ENCODE peak calls at places on chromosomes 6 and 20, in ten cellular contexts. One of them, this sample, is unnamed.
A peak's percentile ranks its signal among the peaks of the same experiment; 100 is the strongest.

GRCh38 chr6:69719602-69720193 is 77.1 kb downstream of the LMBRD1 start:
- DNase-seq in CD4-positive, alpha-beta memory T cell: no peak
- DNase-seq in anterior cingulate cortex: no peak
- DNase-seq in activated CD4-positive, alpha-beta T cell treated with anti-CD3 and anti-CD28 coated beads for 4 hours: no peak
- DNase-seq in Ammon's horn: peak; percentile 17
- DNase-seq in effector memory CD8-positive, alpha-beta T cell: no peak
- DNase-seq in stimulated activated CD4-positive, alpha-beta T cell treated with anti-CD3 and anti-CD28 coated beads, TNF-alpha, amount 100 ng/mL, for 4 hours: no peak
- DNase-seq in spleen: no peak
- DNase-seq in neural progenitor cell: peak; percentile 19
- DNase-seq in choroid plexus epithelial cell: peak; percentile 74
- DNase-seq in this sample: no peak

GRCh38 chr6:30463651-30464618 is 25.4 kb upstream of the HLA-E start:
- DNase-seq in Ammon's horn: peak; percentile 21
- DNase-seq in spleen: peak; percentile 90
- DNase-seq in effector memory CD8-positive, alpha-beta T cell: peak; percentile 66
- DNase-seq in stimulated activated CD4-positive, alpha-beta T cell treated with anti-CD3 and anti-CD28 coated beads, TNF-alpha, amount 100 ng/mL, for 4 hours: no peak
- DNase-seq in CD4-positive, alpha-beta memory T cell: peak; percentile 64
- DNase-seq in activated CD4-positive, alpha-beta T cell treated with anti-CD3 and anti-CD28 coated beads for 4 hours: peak; percentile 50
- DNase-seq in anterior cingulate cortex: no peak
- DNase-seq in neural progenitor cell: no peak
- DNase-seq in choroid plexus epithelial cell: peak; percentile 30
- DNase-seq in this sample: no peak

GRCh38 chr6:30077218-30077617 is 1.6 kb upstream of the RNF39 start:
- DNase-seq in CD4-positive, alpha-beta memory T cell: no peak
- DNase-seq in spleen: no peak
- DNase-seq in effector memory CD8-positive, alpha-beta T cell: no peak
- DNase-seq in neural progenitor cell: no peak
- DNase-seq in stimulated activated CD4-positive, alpha-beta T cell treated with anti-CD3 and anti-CD28 coated beads, TNF-alpha, amount 100 ng/mL, for 4 hours: no peak
- DNase-seq in choroid plexus epithelial cell: no peak
- DNase-seq in activated CD4-positive, alpha-beta T cell treated with anti-CD3 and anti-CD28 coated beads for 4 hours: no peak
- DNase-seq in Ammon's horn: no peak
- DNase-seq in anterior cingulate cortex: no peak
- DNase-seq in this sample: no peak

GRCh38 chr20:3380228-3381070 is 27.0 kb downstream of the DNAAF9 start:
- DNase-seq in Ammon's horn: peak; percentile 51
- DNase-seq in neural progenitor cell: peak; percentile 45
- DNase-seq in choroid plexus epithelial cell: peak; percentile 4
- DNase-seq in activated CD4-positive, alpha-beta T cell treated with anti-CD3 and anti-CD28 coated beads for 4 hours: no peak
- DNase-seq in CD4-positive, alpha-beta memory T cell: no peak
- DNase-seq in effector memory CD8-positive, alpha-beta T cell: no peak
- DNase-seq in spleen: no peak
- DNase-seq in stimulated activated CD4-positive, alpha-beta T cell treated with anti-CD3 and anti-CD28 coated beads, TNF-alpha, amount 100 ng/mL, for 4 hours: no peak
- DNase-seq in anterior cingulate cortex: no peak
- DNase-seq in this sample: no peak

GRCh38 chr6:147693185-147693584 is 184.7 kb downstream of the SAMD5 start:
- DNase-seq in anterior cingulate cortex: no peak
- DNase-seq in spleen: no peak
- DNase-seq in neural progenitor cell: no peak
- DNase-seq in activated CD4-positive, alpha-beta T cell treated with anti-CD3 and anti-CD28 coated beads for 4 hours: no peak
- DNase-seq in CD4-positive, alpha-beta memory T cell: no peak
- DNase-seq in Ammon's horn: no peak
- DNase-seq in choroid plexus epithelial cell: no peak
- DNase-seq in stimulated activated CD4-positive, alpha-beta T cell treated with anti-CD3 and anti-CD28 coated beads, TNF-alpha, amount 100 ng/mL, for 4 hours: no peak
- DNase-seq in effector memory CD8-positive, alpha-beta T cell: no peak
- DNase-seq in this sample: no peak

GRCh38 chr20:50015993-50016770 is 33.4 kb downstream of the SNAI1 start:
- DNase-seq in Ammon's horn: no peak
- DNase-seq in spleen: no peak
- DNase-seq in neural progenitor cell: no peak
- DNase-seq in stimulated activated CD4-positive, alpha-beta T cell treated with anti-CD3 and anti-CD28 coated beads, TNF-alpha, amount 100 ng/mL, for 4 hours: no peak
- DNase-seq in anterior cingulate cortex: no peak
- DNase-seq in effector memory CD8-positive, alpha-beta T cell: no peak
- DNase-seq in activated CD4-positive, alpha-beta T cell treated with anti-CD3 and anti-CD28 coated beads for 4 hours: no peak
- DNase-seq in CD4-positive, alpha-beta memory T cell: no peak
- DNase-seq in choroid plexus epithelial cell: no peak
- DNase-seq in this sample: no peak

GRCh38 chr20:17806107-17806506 is 106.3 kb downstream of the BANF2 start:
- DNase-seq in neural progenitor cell: no peak
- DNase-seq in CD4-positive, alpha-beta memory T cell: no peak
- DNase-seq in activated CD4-positive, alpha-beta T cell treated with anti-CD3 and anti-CD28 coated beads for 4 hours: no peak
- DNase-seq in spleen: no peak
- DNase-seq in effector memory CD8-positive, alpha-beta T cell: no peak
- DNase-seq in Ammon's horn: no peak
- DNase-seq in stimulated activated CD4-positive, alpha-beta T cell treated with anti-CD3 and anti-CD28 coated beads, TNF-alpha, amount 100 ng/mL, for 4 hours: no peak
- DNase-seq in choroid plexus epithelial cell: no peak
- DNase-seq in anterior cingulate cortex: no peak
- DNase-seq in this sample: no peak

GRCh38 chr20:7716286-7716972 is 223.8 kb downstream of the HAO1 start:
- DNase-seq in stimulated activated CD4-positive, alpha-beta T cell treated with anti-CD3 and anti-CD28 coated beads, TNF-alpha, amount 100 ng/mL, for 4 hours: no peak
- DNase-seq in neural progenitor cell: no peak
- DNase-seq in choroid plexus epithelial cell: no peak
- DNase-seq in anterior cingulate cortex: no peak
- DNase-seq in CD4-positive, alpha-beta memory T cell: no peak
- DNase-seq in activated CD4-positive, alpha-beta T cell treated with anti-CD3 and anti-CD28 coated beads for 4 hours: no peak
- DNase-seq in Ammon's horn: no peak
- DNase-seq in effector memory CD8-positive, alpha-beta T cell: no peak
- DNase-seq in spleen: no peak
- DNase-seq in this sample: no peak

GRCh38 chr6:133995296-133995695 is 42.3 kb downstream of the TBPL1 start:
- DNase-seq in effector memory CD8-positive, alpha-beta T cell: no peak
- DNase-seq in neural progenitor cell: no peak
- DNase-seq in activated CD4-positive, alpha-beta T cell treated with anti-CD3 and anti-CD28 coated beads for 4 hours: no peak
- DNase-seq in spleen: no peak
- DNase-seq in CD4-positive, alpha-beta memory T cell: no peak
- DNase-seq in stimulated activated CD4-positive, alpha-beta T cell treated with anti-CD3 and anti-CD28 coated beads, TNF-alpha, amount 100 ng/mL, for 4 hours: no peak
- DNase-seq in choroid plexus epithelial cell: no peak
- DNase-seq in anterior cingulate cortex: no peak
- DNase-seq in Ammon's horn: no peak
- DNase-seq in this sample: no peak

GRCh38 chr20:63036266-63036665 is 29.5 kb upstream of the BHLHE23 start:
- DNase-seq in effector memory CD8-positive, alpha-beta T cell: no peak
- DNase-seq in choroid plexus epithelial cell: no peak
- DNase-seq in spleen: peak; percentile 51
- DNase-seq in anterior cingulate cortex: no peak
- DNase-seq in activated CD4-positive, alpha-beta T cell treated with anti-CD3 and anti-CD28 coated beads for 4 hours: no peak
- DNase-seq in neural progenitor cell: no peak
- DNase-seq in CD4-positive, alpha-beta memory T cell: no peak
- DNase-seq in Ammon's horn: no peak
- DNase-seq in stimulated activated CD4-positive, alpha-beta T cell treated with anti-CD3 and anti-CD28 coated beads, TNF-alpha, amount 100 ng/mL, for 4 hours: no peak
- DNase-seq in this sample: no peak

GRCh38 chr6:8794420-8794819 is 359.1 kb upstream of the SLC35B3 start:
- DNase-seq in anterior cingulate cortex: no peak
- DNase-seq in choroid plexus epithelial cell: no peak
- DNase-seq in spleen: no peak
- DNase-seq in neural progenitor cell: no peak
- DNase-seq in activated CD4-positive, alpha-beta T cell treated with anti-CD3 and anti-CD28 coated beads for 4 hours: no peak
- DNase-seq in CD4-positive, alpha-beta memory T cell: no peak
- DNase-seq in effector memory CD8-positive, alpha-beta T cell: no peak
- DNase-seq in stimulated activated CD4-positive, alpha-beta T cell treated with anti-CD3 and anti-CD28 coated beads, TNF-alpha, amount 100 ng/mL, for 4 hours: no peak
- DNase-seq in Ammon's horn: no peak
- DNase-seq in this sample: no peak

GRCh38 chr6:6678185-6678671 is 89.7 kb downstream of the LY86 start:
- DNase-seq in activated CD4-positive, alpha-beta T cell treated with anti-CD3 and anti-CD28 coated beads for 4 hours: no peak
- DNase-seq in effector memory CD8-positive, alpha-beta T cell: no peak
- DNase-seq in stimulated activated CD4-positive, alpha-beta T cell treated with anti-CD3 and anti-CD28 coated beads, TNF-alpha, amount 100 ng/mL, for 4 hours: no peak
- DNase-seq in choroid plexus epithelial cell: peak; percentile 58
- DNase-seq in anterior cingulate cortex: no peak
- DNase-seq in CD4-positive, alpha-beta memory T cell: no peak
- DNase-seq in spleen: no peak
- DNase-seq in neural progenitor cell: no peak
- DNase-seq in Ammon's horn: no peak
- DNase-seq in this sample: no peak

GRCh38 chr6:10659697-10660348 is 34.6 kb downstream of the C6orf52 start:
- DNase-seq in choroid plexus epithelial cell: peak; percentile 14
- DNase-seq in CD4-positive, alpha-beta memory T cell: no peak
- DNase-seq in stimulated activated CD4-positive, alpha-beta T cell treated with anti-CD3 and anti-CD28 coated beads, TNF-alpha, amount 100 ng/mL, for 4 hours: no peak
- DNase-seq in neural progenitor cell: peak; percentile 39
- DNase-seq in effector memory CD8-positive, alpha-beta T cell: no peak
- DNase-seq in anterior cingulate cortex: no peak
- DNase-seq in spleen: peak; percentile 79
- DNase-seq in activated CD4-positive, alpha-beta T cell treated with anti-CD3 and anti-CD28 coated beads for 4 hours: no peak
- DNase-seq in Ammon's horn: no peak
- DNase-seq in this sample: no peak

GRCh38 chr20:50470249-50470858 is 39.8 kb upstream of the PTPN1 start:
- DNase-seq in anterior cingulate cortex: no peak
- DNase-seq in stimulated activated CD4-positive, alpha-beta T cell treated with anti-CD3 and anti-CD28 coated beads, TNF-alpha, amount 100 ng/mL, for 4 hours: no peak
- DNase-seq in effector memory CD8-positive, alpha-beta T cell: no peak
- DNase-seq in neural progenitor cell: no peak
- DNase-seq in CD4-positive, alpha-beta memory T cell: no peak
- DNase-seq in Ammon's horn: no peak
- DNase-seq in choroid plexus epithelial cell: peak; percentile 58
- DNase-seq in spleen: no peak
- DNase-seq in activated CD4-positive, alpha-beta T cell treated with anti-CD3 and anti-CD28 coated beads for 4 hours: no peak
- DNase-seq in this sample: no peak

GRCh38 chr6:91407706-91408105 is 820.8 kb upstream of the MAP3K7 start:
- DNase-seq in effector memory CD8-positive, alpha-beta T cell: no peak
- DNase-seq in anterior cingulate cortex: no peak
- DNase-seq in Ammon's horn: no peak
- DNase-seq in stimulated activated CD4-positive, alpha-beta T cell treated with anti-CD3 and anti-CD28 coated beads, TNF-alpha, amount 100 ng/mL, for 4 hours: no peak
- DNase-seq in activated CD4-positive, alpha-beta T cell treated with anti-CD3 and anti-CD28 coated beads for 4 hours: no peak
- DNase-seq in choroid plexus epithelial cell: no peak
- DNase-seq in neural progenitor cell: no peak
- DNase-seq in spleen: no peak
- DNase-seq in CD4-positive, alpha-beta memory T cell: no peak
- DNase-seq in this sample: no peak

GRCh38 chr20:12847862-12848261 is 160.9 kb upstream of the SPTLC3 start:
- DNase-seq in choroid plexus epithelial cell: peak; percentile 41
- DNase-seq in activated CD4-positive, alpha-beta T cell treated with anti-CD3 and anti-CD28 coated beads for 4 hours: no peak
- DNase-seq in effector memory CD8-positive, alpha-beta T cell: no peak
- DNase-seq in anterior cingulate cortex: no peak
- DNase-seq in Ammon's horn: peak; percentile 9
- DNase-seq in spleen: no peak
- DNase-seq in neural progenitor cell: peak; percentile 21
- DNase-seq in stimulated activated CD4-positive, alpha-beta T cell treated with anti-CD3 and anti-CD28 coated beads, TNF-alpha, amount 100 ng/mL, for 4 hours: no peak
- DNase-seq in CD4-positive, alpha-beta memory T cell: no peak
- DNase-seq in this sample: no peak

GRCh38 chr6:15351631-15352030 is 105.8 kb downstream of the JARID2 start:
- DNase-seq in choroid plexus epithelial cell: peak; percentile 60
- DNase-seq in anterior cingulate cortex: no peak
- DNase-seq in spleen: no peak
- DNase-seq in effector memory CD8-positive, alpha-beta T cell: no peak
- DNase-seq in neural progenitor cell: no peak
- DNase-seq in Ammon's horn: peak; percentile 58
- DNase-seq in activated CD4-positive, alpha-beta T cell treated with anti-CD3 and anti-CD28 coated beads for 4 hours: no peak
- DNase-seq in CD4-positive, alpha-beta memory T cell: no peak
- DNase-seq in stimulated activated CD4-positive, alpha-beta T cell treated with anti-CD3 and anti-CD28 coated beads, TNF-alpha, amount 100 ng/mL, for 4 hours: no peak
- DNase-seq in this sample: no peak

GRCh38 chr20:60250251-60250650 is 292.0 kb downstream of the CDH26 start:
- DNase-seq in effector memory CD8-positive, alpha-beta T cell: no peak
- DNase-seq in spleen: no peak
- DNase-seq in CD4-positive, alpha-beta memory T cell: no peak
- DNase-seq in neural progenitor cell: no peak
- DNase-seq in activated CD4-positive, alpha-beta T cell treated with anti-CD3 and anti-CD28 coated beads for 4 hours: no peak
- DNase-seq in stimulated activated CD4-positive, alpha-beta T cell treated with anti-CD3 and anti-CD28 coated beads, TNF-alpha, amount 100 ng/mL, for 4 hours: no peak
- DNase-seq in Ammon's horn: no peak
- DNase-seq in choroid plexus epithelial cell: no peak
- DNase-seq in anterior cingulate cortex: no peak
- DNase-seq in this sample: no peak

GRCh38 chr20:10469599-10469998 is 34.5 kb downstream of the SLX4IP start:
- DNase-seq in CD4-positive, alpha-beta memory T cell: no peak
- DNase-seq in Ammon's horn: peak; percentile 88
- DNase-seq in spleen: no peak
- DNase-seq in anterior cingulate cortex: no peak
- DNase-seq in neural progenitor cell: peak; percentile 78
- DNase-seq in stimulated activated CD4-positive, alpha-beta T cell treated with anti-CD3 and anti-CD28 coated beads, TNF-alpha, amount 100 ng/mL, for 4 hours: no peak
- DNase-seq in activated CD4-positive, alpha-beta T cell treated with anti-CD3 and anti-CD28 coated beads for 4 hours: no peak
- DNase-seq in choroid plexus epithelial cell: peak; percentile 95
- DNase-seq in effector memory CD8-positive, alpha-beta T cell: peak; percentile 12
- DNase-seq in this sample: no peak

GRCh38 chr20:3927486-3928291 is 38.5 kb downstream of the PANK2 start:
- DNase-seq in spleen: peak; percentile 85
- DNase-seq in Ammon's horn: no peak
- DNase-seq in anterior cingulate cortex: no peak
- DNase-seq in neural progenitor cell: peak; percentile 18
- DNase-seq in CD4-positive, alpha-beta memory T cell: no peak
- DNase-seq in activated CD4-positive, alpha-beta T cell treated with anti-CD3 and anti-CD28 coated beads for 4 hours: no peak
- DNase-seq in choroid plexus epithelial cell: peak; percentile 71
- DNase-seq in stimulated activated CD4-positive, alpha-beta T cell treated with anti-CD3 and anti-CD28 coated beads, TNF-alpha, amount 100 ng/mL, for 4 hours: no peak
- DNase-seq in effector memory CD8-positive, alpha-beta T cell: no peak
- DNase-seq in this sample: no peak

GRCh38 chr6:37365791-37366190 is 12.0 kb downstream of the RNF8 start:
- DNase-seq in stimulated activated CD4-positive, alpha-beta T cell treated with anti-CD3 and anti-CD28 coated beads, TNF-alpha, amount 100 ng/mL, for 4 hours: no peak
- DNase-seq in Ammon's horn: peak; percentile 41
- DNase-seq in activated CD4-positive, alpha-beta T cell treated with anti-CD3 and anti-CD28 coated beads for 4 hours: no peak
- DNase-seq in spleen: no peak
- DNase-seq in anterior cingulate cortex: no peak
- DNase-seq in choroid plexus epithelial cell: peak; percentile 63
- DNase-seq in neural progenitor cell: no peak
- DNase-seq in CD4-positive, alpha-beta memory T cell: no peak
- DNase-seq in effector memory CD8-positive, alpha-beta T cell: no peak
- DNase-seq in this sample: no peak

GRCh38 chr6:148700047-148700712 is 46.6 kb upstream of the UST start:
- DNase-seq in stimulated activated CD4-positive, alpha-beta T cell treated with anti-CD3 and anti-CD28 coated beads, TNF-alpha, amount 100 ng/mL, for 4 hours: no peak
- DNase-seq in choroid plexus epithelial cell: no peak
- DNase-seq in activated CD4-positive, alpha-beta T cell treated with anti-CD3 and anti-CD28 coated beads for 4 hours: no peak
- DNase-seq in effector memory CD8-positive, alpha-beta T cell: no peak
- DNase-seq in spleen: no peak
- DNase-seq in CD4-positive, alpha-beta memory T cell: no peak
- DNase-seq in Ammon's horn: no peak
- DNase-seq in anterior cingulate cortex: no peak
- DNase-seq in neural progenitor cell: no peak
- DNase-seq in this sample: no peak

GRCh38 chr20:10672579-10673127 is 1.1 kb downstream of the JAG1 start:
- DNase-seq in activated CD4-positive, alpha-beta T cell treated with anti-CD3 and anti-CD28 coated beads for 4 hours: no peak
- DNase-seq in effector memory CD8-positive, alpha-beta T cell: peak; percentile 9
- DNase-seq in neural progenitor cell: peak; percentile 58
- DNase-seq in choroid plexus epithelial cell: peak; percentile 79
- DNase-seq in spleen: peak; percentile 92
- DNase-seq in stimulated activated CD4-positive, alpha-beta T cell treated with anti-CD3 and anti-CD28 coated beads, TNF-alpha, amount 100 ng/mL, for 4 hours: peak; percentile 2
- DNase-seq in Ammon's horn: peak; percentile 52
- DNase-seq in CD4-positive, alpha-beta memory T cell: no peak
- DNase-seq in anterior cingulate cortex: peak; percentile 15
- DNase-seq in this sample: peak; percentile 26

GRCh38 chr20:5975778-5976177 is 25.3 kb downstream of the MCM8 start:
- DNase-seq in Ammon's horn: no peak
- DNase-seq in spleen: no peak
- DNase-seq in anterior cingulate cortex: no peak
- DNase-seq in effector memory CD8-positive, alpha-beta T cell: no peak
- DNase-seq in activated CD4-positive, alpha-beta T cell treated with anti-CD3 and anti-CD28 coated beads for 4 hours: no peak
- DNase-seq in choroid plexus epithelial cell: no peak
- DNase-seq in CD4-positive, alpha-beta memory T cell: no peak
- DNase-seq in stimulated activated CD4-positive, alpha-beta T cell treated with anti-CD3 and anti-CD28 coated beads, TNF-alpha, amount 100 ng/mL, for 4 hours: no peak
- DNase-seq in neural progenitor cell: no peak
- DNase-seq in this sample: no peak

GRCh38 chr20:50387996-50388332 is 122.2 kb upstream of the PTPN1 start:
- DNase-seq in Ammon's horn: no peak
- DNase-seq in neural progenitor cell: no peak
- DNase-seq in choroid plexus epithelial cell: no peak
- DNase-seq in anterior cingulate cortex: no peak
- DNase-seq in spleen: no peak
- DNase-seq in CD4-positive, alpha-beta memory T cell: no peak
- DNase-seq in effector memory CD8-positive, alpha-beta T cell: no peak
- DNase-seq in stimulated activated CD4-positive, alpha-beta T cell treated with anti-CD3 and anti-CD28 coated beads, TNF-alpha, amount 100 ng/mL, for 4 hours: no peak
- DNase-seq in activated CD4-positive, alpha-beta T cell treated with anti-CD3 and anti-CD28 coated beads for 4 hours: no peak
- DNase-seq in this sample: no peak

GRCh38 chr6:109738200-109738599 is 47.1 kb downstream of the FIG4 start:
- DNase-seq in neural progenitor cell: no peak
- DNase-seq in stimulated activated CD4-positive, alpha-beta T cell treated with anti-CD3 and anti-CD28 coated beads, TNF-alpha, amount 100 ng/mL, for 4 hours: no peak
- DNase-seq in Ammon's horn: no peak
- DNase-seq in anterior cingulate cortex: no peak
- DNase-seq in CD4-positive, alpha-beta memory T cell: no peak
- DNase-seq in spleen: no peak
- DNase-seq in effector memory CD8-positive, alpha-beta T cell: no peak
- DNase-seq in choroid plexus epithelial cell: no peak
- DNase-seq in activated CD4-positive, alpha-beta T cell treated with anti-CD3 and anti-CD28 coated beads for 4 hours: no peak
- DNase-seq in this sample: no peak

GRCh38 chr6:6771224-6771915 is 182.8 kb downstream of the LY86 start:
- DNase-seq in CD4-positive, alpha-beta memory T cell: no peak
- DNase-seq in stimulated activated CD4-positive, alpha-beta T cell treated with anti-CD3 and anti-CD28 coated beads, TNF-alpha, amount 100 ng/mL, for 4 hours: no peak
- DNase-seq in effector memory CD8-positive, alpha-beta T cell: no peak
- DNase-seq in neural progenitor cell: no peak
- DNase-seq in Ammon's horn: no peak
- DNase-seq in choroid plexus epithelial cell: no peak
- DNase-seq in anterior cingulate cortex: no peak
- DNase-seq in spleen: no peak
- DNase-seq in activated CD4-positive, alpha-beta T cell treated with anti-CD3 and anti-CD28 coated beads for 4 hours: no peak
- DNase-seq in this sample: no peak

GRCh38 chr6:75751443-75751842 is 2.4 kb downstream of the MYO6 start:
- DNase-seq in neural progenitor cell: no peak
- DNase-seq in stimulated activated CD4-positive, alpha-beta T cell treated with anti-CD3 and anti-CD28 coated beads, TNF-alpha, amount 100 ng/mL, for 4 hours: no peak
- DNase-seq in activated CD4-positive, alpha-beta T cell treated with anti-CD3 and anti-CD28 coated beads for 4 hours: no peak
- DNase-seq in CD4-positive, alpha-beta memory T cell: no peak
- DNase-seq in Ammon's horn: no peak
- DNase-seq in effector memory CD8-positive, alpha-beta T cell: no peak
- DNase-seq in choroid plexus epithelial cell: peak; percentile 52
- DNase-seq in spleen: no peak
- DNase-seq in anterior cingulate cortex: no peak
- DNase-seq in this sample: no peak

This sample was measured in head of caudate nucleus.